ENCODE peak calls at places on chromosomes 2 and 18, in six cellular contexts. O is transverse colon, R is SK-N-SH, A is H1, B is suprapubic skin, X is K562. E is an unnamed sample.

GRCh38 chr18:23259701-23260661 is 124.7 kb downstream of the CABLES1 start:
- DNase-seq in R (peak; percentile 80), A (no peak), O (peak; percentile 68), B (no peak), X (peak; percentile 66), E (peak; percentile 89)

GRCh38 chr2:234251326-234252271 is 201.1 kb downstream of the SPP2 start:
- DNase-seq in R (no peak), X (no peak), O (peak; percentile 48), B (no peak), A (no peak), E (no peak)

GRCh38 chr2:9207641-9208301 is 1.2 kb downstream of the ASAP2 start:
- DNase-seq in B (peak; percentile 65), X (no peak), R (peak; percentile 84), A (no peak), O (peak; percentile 64), E (peak; percentile 49)

GRCh38 chr2:186032930-186033329 is 294.3 kb downstream of the FSIP2 start:
- DNase-seq in B (no peak), A (no peak), O (no peak), R (no peak), X (no peak), E (no peak)

GRCh38 chr2:3233877-3234276 is 143.7 kb downstream of the EIPR1 start:
- DNase-seq in X (no peak), O (peak; percentile 55), B (no peak), A (no peak), R (no peak), E (peak; percentile 42)

GRCh38 chr18:21897811-21898210 is 157.2 kb downstream of the MIB1 start:
- DNase-seq in O (peak; percentile 42), A (peak; percentile 43), R (peak; percentile 72), B (no peak), X (peak; percentile 55), E (peak; percentile 58)

GRCh38 chr2:121240436-121240835 is 44.6 kb downstream of the TFCP2L1 start:
- DNase-seq in R (no peak), X (no peak), B (no peak), O (no peak), A (no peak), E (no peak)

GRCh38 chr18:34591920-34592444 is 118.1 kb upstream of the DTNA start:
- DNase-seq in B (no peak), A (no peak), O (no peak), R (no peak), X (no peak), E (no peak)

GRCh38 chr2:16473575-16473974 is 192.1 kb downstream of the CYRIA start:
- DNase-seq in B (no peak), X (no peak), O (no peak), A (no peak), R (no peak), E (no peak)

GRCh38 chr2:8116661-8117060 is 565.2 kb upstream of the ID2 start:
- DNase-seq in R (no peak), O (peak; percentile 23), B (no peak), X (no peak), A (no peak), E (no peak)

GRCh38 chr2:217993817-217994459 is 8.9 kb downstream of the TNS1 start:
- DNase-seq in O (peak; percentile 66), X (peak; percentile 88), A (peak; percentile 25), R (peak; percentile 85), B (no peak), E (peak; percentile 78)

GRCh38 chr2:120804446-120804845 is 68.8 kb downstream of the GLI2 start:
- DNase-seq in O (no peak), R (no peak), A (no peak), B (no peak), X (no peak), E (no peak)

GRCh38 chr2:156356006-156356764 is 23.7 kb upstream of the NR4A2 start:
- DNase-seq in O (no peak), B (no peak), A (no peak), R (no peak), X (no peak), E (no peak)

GRCh38 chr2:216412022-216412999 is at the start of gene SMARCAL1:
- DNase-seq in X (peak; percentile 82), O (peak; percentile 99), R (peak; percentile 91), B (peak; percentile 99), A (peak; percentile 93), E (peak; percentile 99)

DNA sequence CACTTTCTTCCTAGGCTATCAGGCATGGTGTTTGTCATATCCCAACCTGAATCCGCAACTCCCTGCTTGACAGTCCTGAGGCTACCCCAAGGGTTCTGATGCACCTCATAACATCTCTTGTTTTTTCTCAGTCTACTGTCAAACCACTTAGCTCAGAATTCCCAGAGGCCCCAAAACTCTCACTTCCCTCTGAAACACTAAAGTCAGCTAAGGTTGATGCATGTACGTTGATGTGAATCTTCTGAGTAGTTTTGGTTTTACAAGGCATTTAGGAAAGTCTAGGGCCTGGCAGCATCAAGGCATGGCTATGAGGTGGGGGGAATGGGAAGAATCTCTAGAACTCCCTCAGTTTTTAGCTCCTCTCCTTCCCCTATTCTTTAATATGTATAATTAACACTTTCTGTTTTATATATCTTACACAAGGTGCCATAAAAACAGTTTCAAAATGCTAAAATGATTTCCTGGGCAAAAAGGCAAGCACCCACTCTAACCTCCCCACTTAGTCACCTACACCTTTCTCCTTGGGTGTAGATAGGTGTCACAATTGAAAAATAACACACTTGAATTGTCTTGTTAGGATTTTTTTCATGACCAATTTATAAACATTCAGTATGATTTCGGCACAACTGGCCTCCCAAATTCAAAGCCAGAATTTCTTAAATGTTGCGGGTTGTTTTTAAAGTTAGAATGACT is 71.4 kb upstream of the TANK start:
- DNase-seq in X (no peak), O (no peak), A (no peak), R (no peak), B (no peak), E (no peak)
- TF ChIP-seq EP300 in X (no peak), O (no peak), A (no peak), R (no peak), B (no peak), E (no peak)

DNA sequence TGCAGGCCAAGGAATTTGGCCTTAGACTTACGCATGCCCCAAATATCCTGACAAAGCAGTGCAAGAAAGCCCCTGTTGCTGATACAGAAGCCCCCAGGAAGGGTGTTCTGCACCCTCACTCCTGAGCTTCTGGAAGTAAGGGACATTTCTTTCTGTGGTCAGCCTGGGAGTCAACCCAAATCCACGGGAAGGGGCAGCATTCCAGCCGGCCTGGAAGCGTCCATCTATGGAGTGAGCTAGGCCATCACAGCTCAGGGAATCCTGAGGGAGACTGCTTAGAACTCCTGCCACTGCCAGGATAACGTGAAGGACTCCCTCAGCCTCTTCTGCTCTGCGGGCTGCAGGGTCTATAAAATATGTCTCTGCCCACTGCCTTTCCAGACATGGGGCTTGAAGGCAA is 173.9 kb downstream of the ANAPC1 start:
- DNase-seq in X (no peak), R (no peak), B (peak; percentile 62), A (no peak), O (no peak), E (no peak)
- TF ChIP-seq EP300 in X (no peak), R (no peak), B (no peak), A (no peak), O (no peak), E (no peak)

GRCh38 chr2:140658766-140659165 is 1472.0 kb downstream of the LRP1B start:
- DNase-seq in A (no peak), O (no peak), R (no peak), B (no peak), X (no peak), E (no peak)
- TF ChIP-seq EP300 in A (no peak), O (no peak), R (no peak), B (no peak), X (no peak), E (no peak)

GRCh38 chr2:137000790-137001189 is 235.4 kb downstream of the THSD7B start:
- DNase-seq in O (no peak), R (no peak), B (no peak), X (no peak), A (no peak), E (no peak)

GRCh38 chr2:137002911-137003310 is 237.6 kb downstream of the THSD7B start:
- DNase-seq in X (no peak), O (no peak), A (no peak), B (no peak), R (no peak), E (no peak)

GRCh38 chr2:137009953-137010352 is 244.6 kb downstream of the THSD7B start:
- DNase-seq in X (no peak), O (no peak), R (no peak), B (no peak), A (no peak), E (no peak)

GRCh38 chr2:137007905-137008399 is 242.6 kb downstream of the THSD7B start:
- DNase-seq in B (no peak), O (no peak), X (no peak), R (peak; percentile 31), A (no peak), E (no peak)

DNA sequence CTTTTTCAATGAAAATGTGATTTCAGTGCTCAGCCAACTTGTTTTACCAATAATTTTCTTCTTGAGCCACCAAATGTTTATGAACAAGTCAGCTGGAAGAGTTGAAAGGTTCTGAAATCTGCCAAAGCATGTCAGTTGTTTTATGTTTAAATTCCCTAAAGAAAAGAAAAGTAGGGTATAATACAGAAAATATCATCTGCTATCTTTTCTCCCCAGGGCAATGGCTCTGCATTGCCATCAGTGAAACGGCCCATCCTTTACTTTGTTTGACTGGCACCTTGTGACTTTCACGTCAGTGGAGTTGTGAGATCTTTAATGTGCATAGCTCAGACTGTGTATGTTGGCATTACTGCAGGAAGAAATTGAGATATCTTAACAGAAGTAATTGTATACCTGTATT is 239.8 kb downstream of the THSD7B start:
- DNase-seq in O (no peak), R (no peak), B (no peak), A (no peak), X (no peak), E (no peak)
- TF ChIP-seq EP300 in O (no peak), R (no peak), B (no peak), A (no peak), X (no peak), E (no peak)

DNA sequence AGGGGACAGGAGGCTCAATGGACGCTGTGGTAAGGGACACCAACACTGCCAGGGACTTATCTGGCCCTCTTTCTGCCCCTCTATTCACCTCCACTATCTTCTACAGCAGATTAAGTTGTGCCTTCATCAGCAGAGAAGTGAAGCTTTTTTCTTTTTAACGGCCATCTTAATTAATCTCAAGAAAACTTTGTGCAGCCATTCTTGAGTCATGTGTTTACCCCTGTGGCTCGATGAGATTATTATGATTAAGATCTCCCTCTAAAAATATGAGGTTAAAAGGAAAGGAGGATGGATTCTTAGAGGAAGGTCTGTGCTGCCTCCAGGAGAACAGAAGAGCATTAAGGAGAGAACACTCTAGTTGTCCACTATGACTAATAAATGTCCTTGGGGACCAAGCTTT is 32.4 kb upstream of the DSC1 start:
- DNase-seq in R (no peak), O (no peak), A (no peak), X (no peak), B (no peak), E (no peak)
- TF ChIP-seq EP300 in R (no peak), O (no peak), A (no peak), X (no peak), B (no peak), E (no peak)